ENCODE peak calls at places on chromosomes 5 and 9, in nine cellular contexts. P, R, N, Y, O, H, G, T and I are unnamed samples.

GRCh38 chr5:14445581-14446290 is 135.9 kb upstream of the OTULINL start:
- DNase-seq in P (no peak), R (no peak), N (no peak), Y (no peak), O (no peak), H (no peak), G (no peak), T (peak; percentile 50), I (no peak)

GRCh38 chr5:31824886-31825774 is 186.2 kb downstream of the PDZD2 start:
- DNase-seq in P (no peak), R (no peak), N (peak; percentile 17), Y (peak; percentile 34), O (peak; percentile 39), H (peak; percentile 43), G (peak; percentile 90), T (peak; percentile 64), I (no peak)

GRCh38 chr5:107486489-107486888 is 184.2 kb downstream of the EFNA5 start:
- DNase-seq in P (no peak), R (no peak), N (no peak), Y (no peak), O (no peak), H (no peak), G (peak; percentile 78), T (no peak), I (no peak)

GRCh38 chr5:79510638-79511037 is 3.3 kb downstream of the HOMER1 start:
- DNase-seq in P (no peak), R (no peak), N (no peak), Y (no peak), O (no peak), H (no peak), G (no peak), T (no peak), I (no peak)

GRCh38 chr5:140111043-140111858 is 2.7 kb upstream of the PURA start:
- DNase-seq in P (no peak), R (no peak), N (no peak), Y (no peak), O (peak; percentile 4), H (no peak), G (no peak), T (no peak), I (no peak)

GRCh38 chr5:4627887-4628286 is 512.2 kb upstream of the ADAMTS16 start:
- DNase-seq in P (no peak), R (no peak), N (no peak), Y (no peak), O (no peak), H (no peak), G (no peak), T (no peak), I (no peak)

GRCh38 chr5:145925353-145925752 is 11.0 kb upstream of the SH3RF2 start:
- DNase-seq in P (no peak), R (no peak), N (no peak), Y (no peak), O (no peak), H (no peak), G (peak; percentile 83), T (peak; percentile 42), I (no peak)

GRCh38 chr5:60365001-60365400 is 335.0 kb downstream of the DEPDC1B start:
- DNase-seq in P (no peak), R (no peak), N (no peak), Y (no peak), O (no peak), H (no peak), G (no peak), T (no peak), I (no peak)

GRCh38 chr9:72334658-72335337 is 30.2 kb downstream of the ZFAND5 start:
- DNase-seq in P (no peak), R (no peak), N (no peak), Y (no peak), O (no peak), H (no peak), G (peak; percentile 11), T (no peak), I (no peak)

GRCh38 chr5:64865662-64866061 is 96.9 kb downstream of the CWC27 start:
- DNase-seq in P (no peak), R (no peak), N (no peak), Y (no peak), O (no peak), H (no peak), G (peak; percentile 15), T (no peak), I (no peak)

GRCh38 chr5:147855774-147856069 is 22.8 kb upstream of the SCGB3A2 start:
- DNase-seq in P (no peak), R (no peak), N (no peak), Y (no peak), O (no peak), H (no peak), G (peak; percentile 23), T (no peak), I (no peak)

GRCh38 chr9:131670247-131670681 is 69.6 kb downstream of the RAPGEF1 start:
- DNase-seq in P (peak; percentile 85), R (no peak), N (no peak), Y (no peak), O (no peak), H (no peak), G (no peak), T (no peak), I (no peak)

GRCh38 chr9:98132806-98133631 is 14.0 kb upstream of the TRIM14 start:
- DNase-seq in P (no peak), R (peak; percentile 32), N (no peak), Y (no peak), O (no peak), H (no peak), G (no peak), T (no peak), I (no peak)

GRCh38 chr9:25716220-25716872 is 38.1 kb upstream of the TUSC1 start:
- DNase-seq in P (no peak), R (no peak), N (no peak), Y (peak; percentile 62), O (peak; percentile 3), H (peak; percentile 35), G (peak; percentile 72), T (peak; percentile 61), I (no peak)

GRCh38 chr5:132226516-132227234 is 978 bp downstream of the P4HA2 start:
- DNase-seq in P (peak; percentile 45), R (no peak), N (no peak), Y (no peak), O (no peak), H (peak; percentile 22), G (no peak), T (no peak), I (no peak)

GRCh38 chr5:132228241-132229035 is 785 bp upstream of the P4HA2 start:
- DNase-seq in P (peak; percentile 26), R (no peak), N (no peak), Y (no peak), O (no peak), H (peak; percentile 35), G (no peak), T (no peak), I (no peak)

GRCh38 chr5:132227485-132228240 is at the start of gene P4HA2:
- DNase-seq in P (peak; percentile 90), R (peak; percentile 94), N (peak; percentile 16), Y (peak; percentile 69), O (peak; percentile 85), H (peak; percentile 89), G (peak; percentile 79), T (peak; percentile 88), I (peak; percentile 91)

GRCh38 chr5:132225165-132226032 is 2.3 kb downstream of the P4HA2 start:
- DNase-seq in P (peak; percentile 54), R (peak; percentile 81), N (no peak), Y (peak; percentile 40), O (no peak), H (peak; percentile 16), G (peak; percentile 36), T (peak; percentile 39), I (no peak)

DNA sequence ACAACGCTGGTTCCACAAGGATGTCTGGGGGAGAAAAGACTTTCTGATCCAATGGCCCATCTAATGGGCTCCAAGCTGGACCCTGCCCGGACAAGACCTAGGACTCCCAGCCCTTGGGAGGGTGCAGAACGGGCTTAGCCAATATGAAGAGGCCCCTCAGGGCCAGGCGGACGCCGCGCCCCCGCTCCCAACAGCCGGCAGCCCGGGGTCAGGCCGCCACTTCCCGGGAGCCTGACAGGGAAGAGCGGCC is 493 bp downstream of the P4HA2 start:
- DNase-seq in P (no peak), R (no peak), N (no peak), Y (no peak), O (no peak), H (no peak), G (no peak), T (no peak), I (no peak)
- TF ChIP-seq CTCF in P (no peak), R (no peak), N (no peak), Y (peak; percentile 59), O (no peak), H (no peak), G (no peak), T (peak; percentile 14), I (peak; percentile 14)

GRCh38 chr9:12426198-12426864 is 266.9 kb upstream of the TYRP1 start:
- DNase-seq in P (no peak), R (peak; percentile 48), N (no peak), Y (no peak), O (no peak), H (no peak), G (peak; percentile 41), T (peak; percentile 52), I (no peak)
- TF ChIP-seq CTCF in P (no peak), R (no peak), N (no peak), Y (no peak), O (peak; percentile 15), H (no peak), G (peak; percentile 43), T (peak; percentile 29), I (no peak)

DNA sequence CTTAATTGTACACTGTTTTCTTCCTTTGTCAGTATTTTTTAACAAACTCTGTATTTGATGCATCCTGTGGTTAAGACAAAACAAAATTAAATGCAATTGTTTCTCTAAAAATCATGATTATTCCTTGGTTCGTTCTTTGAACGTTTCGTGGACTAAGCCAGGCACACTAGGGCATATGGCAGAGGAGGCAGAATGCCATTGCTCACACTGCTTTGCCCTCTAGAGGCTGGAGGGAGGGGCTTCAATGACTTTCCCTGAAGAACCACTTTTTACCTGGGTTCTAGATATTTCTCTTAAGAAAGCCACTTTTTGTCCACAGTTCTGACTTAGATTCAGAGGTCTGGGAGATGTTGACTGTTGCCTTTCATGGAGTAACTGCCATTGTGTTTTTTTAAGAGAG is 236.2 kb upstream of the ADAMTSL1 start:
- DNase-seq in P (no peak), R (no peak), N (no peak), Y (no peak), O (no peak), H (no peak), G (no peak), T (no peak), I (no peak)
- TF ChIP-seq CTCF in P (no peak), R (no peak), N (no peak), Y (no peak), O (no peak), H (no peak), G (no peak), T (no peak), I (no peak)

GRCh38 chr5:10158886-10159285 is 90.8 kb downstream of the ATPSCKMT start:
- DNase-seq in P (no peak), R (no peak), N (no peak), Y (no peak), O (no peak), H (no peak), G (no peak), T (no peak), I (no peak)
- TF ChIP-seq CTCF in P (no peak), R (no peak), N (no peak), Y (no peak), O (no peak), H (no peak), G (peak; percentile 33), T (no peak), I (no peak)